ENCODE peak calls at places on chromosomes 6 and 20, in ten cellular contexts. R is transverse colon, W is esophagus muscularis mucosa, V is Panc1, C is suprapubic skin, M is SK-N-SH, X is GM12878, N is stomach, Z is spleen, L is HCT116. T is an unnamed sample.

GRCh38 chr20:57509665-57510237 is 15.2 kb downstream of the CTCFL start:
- DNase-seq in W (no peak), R (peak), L (peak), V (no peak), Z (no peak), N (peak), C (no peak), M (peak), X (no peak), T (no peak)

GRCh38 chr6:136693090-136693489 is 99.2 kb downstream of the MAP3K5 start:
- DNase-seq in Z (no peak), N (no peak), M (no peak), V (no peak), X (no peak), L (no peak), R (no peak), C (no peak), W (no peak), T (no peak)

GRCh38 chr20:59835448-59836395 is 97.7 kb downstream of the SYCP2 start:
- DNase-seq in C (no peak), V (no peak), M (peak), R (peak), Z (peak), X (no peak), W (peak), N (no peak), L (no peak), T (peak)

GRCh38 chr6:131362070-131362469 is 211.0 kb upstream of the ARG1 start:
- DNase-seq in W (no peak), V (no peak), M (no peak), R (no peak), Z (no peak), L (no peak), N (no peak), C (no peak), X (no peak), T (no peak)

GRCh38 chr6:34143884-34144580 is 1.9 kb downstream of the GRM4 start:
- DNase-seq in X (no peak), C (no peak), R (no peak), M (peak), W (no peak), Z (peak), L (no peak), N (no peak), V (no peak), T (no peak)

GRCh38 chr6:167851349-167851952 is 24.7 kb downstream of the AFDN start:
- DNase-seq in W (no peak), M (no peak), X (no peak), C (no peak), V (no peak), R (no peak), Z (no peak), L (no peak), N (no peak), T (no peak)

GRCh38 chr6:36330366-36330765 is 6.3 kb downstream of the BNIP5 start:
- DNase-seq in X (no peak), N (no peak), R (no peak), M (no peak), W (no peak), C (no peak), V (no peak), Z (no peak), L (no peak), T (no peak)

GRCh38 chr20:62708591-62709536 is at the start of gene NTSR1:
- DNase-seq in L (no peak), R (no peak), Z (no peak), W (no peak), C (no peak), X (no peak), N (no peak), V (no peak), M (no peak), T (no peak)

GRCh38 chr6:37814374-37814773 is 5.2 kb upstream of the ZFAND3 start:
- DNase-seq in R (no peak), L (no peak), N (no peak), V (no peak), W (no peak), M (no peak), Z (no peak), X (no peak), C (no peak), T (no peak)

GRCh38 chr6:122789862-122790739 is 1.0 kb downstream of the SMPDL3A start:
- DNase-seq in N (no peak), W (no peak), M (peak), X (no peak), C (no peak), L (no peak), V (peak), Z (peak), R (no peak), T (no peak)

GRCh38 chr20:46311039-46311650 is 2.8 kb upstream of the CDH22 start:
- DNase-seq in M (no peak), R (no peak), L (no peak), X (no peak), V (no peak), Z (no peak), N (no peak), C (no peak), W (no peak), T (no peak)

GRCh38 chr6:56840467-56841371 is 114.2 kb upstream of the BEND6 start:
- DNase-seq in R (no peak), W (no peak), L (no peak), V (peak), C (no peak), N (no peak), X (no peak), Z (no peak), M (peak), T (no peak)

GRCh38 chr20:23147964-23148720 is 62.0 kb upstream of the CD93 start:
- DNase-seq in N (peak), M (no peak), X (peak), V (peak), Z (no peak), C (peak), R (no peak), W (no peak), L (peak), T (no peak)

GRCh38 chr20:23147647-23147963 is 61.5 kb upstream of the CD93 start:
- DNase-seq in Z (no peak), V (no peak), R (no peak), L (no peak), W (no peak), C (no peak), N (no peak), M (no peak), X (no peak), T (no peak)

GRCh38 chr20:23150304-23151007 is 64.3 kb upstream of the CD93 start:
- DNase-seq in N (peak), C (no peak), L (no peak), R (no peak), V (no peak), X (no peak), M (no peak), W (no peak), Z (no peak), T (no peak)

GRCh38 chr20:23149623-23150279 is 63.6 kb upstream of the CD93 start:
- DNase-seq in W (no peak), C (no peak), Z (no peak), V (no peak), N (peak), M (no peak), L (no peak), R (no peak), X (no peak), T (no peak)

DNA sequence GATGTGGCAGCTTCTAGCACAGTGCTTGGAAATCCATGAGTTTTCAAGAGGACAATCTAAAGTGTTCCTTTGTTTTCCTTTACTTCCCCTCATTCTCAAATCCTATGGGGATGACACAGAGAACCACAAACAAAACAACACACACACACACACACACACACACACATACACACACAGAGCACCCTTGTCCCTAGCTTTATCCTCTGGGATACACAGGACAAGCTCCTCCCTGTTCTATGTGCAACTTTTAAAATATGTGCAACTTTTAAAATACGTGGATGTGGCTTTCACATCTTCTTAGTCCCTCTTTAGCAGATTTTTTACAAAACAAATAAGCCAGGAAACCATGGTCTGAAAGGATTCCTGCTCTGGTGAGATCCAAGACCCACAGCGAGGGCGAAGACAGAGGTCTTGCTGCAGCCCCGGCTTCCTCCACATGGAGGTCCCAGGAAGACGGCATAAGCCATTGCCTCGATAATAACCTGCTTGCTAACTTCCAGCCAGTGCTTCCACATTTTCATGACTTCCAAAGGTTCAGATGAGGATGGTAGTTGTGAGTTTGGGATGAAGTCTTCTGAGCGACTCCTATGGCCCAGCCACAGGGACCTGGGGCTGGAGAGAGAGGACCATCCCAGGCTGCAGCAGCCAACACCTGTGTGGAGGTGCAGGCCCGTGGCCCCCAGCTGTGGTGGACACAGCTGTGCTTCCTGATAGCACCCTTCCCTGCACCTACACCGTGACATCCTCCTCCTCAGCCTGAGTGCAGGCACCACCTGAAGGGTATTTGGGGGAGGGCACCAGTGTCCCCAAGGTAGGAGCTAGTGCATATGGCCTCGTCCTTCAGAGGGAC is 62.8 kb upstream of the CD93 start:
- DNase-seq in N (peak), M (no peak), C (no peak), V (no peak), Z (no peak), X (no peak), L (no peak), W (no peak), R (peak), T (no peak)
- H3K27ac ChIP-seq in N (peak), M (peak), C (peak), V (no peak), Z (no peak), X (peak), L (peak), W (peak), R (peak), T (no peak)

GRCh38 chr20:11012975-11013374 is 339.2 kb upstream of the JAG1 start:
- DNase-seq in W (no peak), N (no peak), C (no peak), M (no peak), Z (no peak), R (no peak), V (no peak), X (no peak), L (no peak), T (no peak)
- TF ChIP-seq POLR2AphosphoS5 in W (no peak), N (no peak), C (no peak), M (no peak), Z (no peak), R (peak), V (no peak), X (no peak), L (no peak), T (no peak)

DNA sequence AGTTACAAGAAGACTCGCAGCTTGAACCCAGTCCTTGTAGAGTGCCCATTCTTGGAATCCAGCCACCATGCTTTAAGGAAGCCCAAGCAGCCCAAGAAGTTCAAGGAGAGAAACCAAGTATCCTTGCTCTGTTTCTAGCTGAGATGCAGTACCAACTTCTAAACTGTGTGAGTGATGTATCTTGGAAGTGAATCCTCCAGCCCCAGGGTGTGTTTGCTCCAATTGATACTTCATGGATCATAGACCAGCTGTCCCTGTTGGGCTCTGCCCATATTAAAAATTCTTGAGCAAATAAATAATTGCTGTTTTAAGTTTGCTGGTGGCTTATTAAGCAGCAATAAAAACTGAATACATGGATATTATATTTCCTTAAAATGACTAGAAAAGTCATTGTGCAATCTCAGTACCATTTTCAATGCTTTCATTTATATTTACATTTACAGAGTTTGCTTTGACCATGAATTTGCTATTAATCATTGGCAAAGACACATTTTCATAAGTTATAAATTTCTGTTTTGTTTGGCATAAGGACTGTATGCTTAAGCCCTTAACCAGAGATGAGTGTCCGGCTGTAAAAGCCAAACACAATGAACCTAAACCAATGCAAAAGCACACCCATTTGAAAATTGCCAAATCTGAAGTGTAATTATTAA is 9.2 kb downstream of the SPTLC3 start:
- DNase-seq in R (no peak), N (no peak), V (no peak), C (no peak), M (no peak), Z (no peak), L (no peak), X (no peak), W (no peak), T (no peak)
- H3K4me3 ChIP-seq in R (no peak), N (no peak), V (no peak), C (no peak), M (no peak), Z (no peak), L (no peak), X (no peak), W (no peak), T (no peak)

DNA sequence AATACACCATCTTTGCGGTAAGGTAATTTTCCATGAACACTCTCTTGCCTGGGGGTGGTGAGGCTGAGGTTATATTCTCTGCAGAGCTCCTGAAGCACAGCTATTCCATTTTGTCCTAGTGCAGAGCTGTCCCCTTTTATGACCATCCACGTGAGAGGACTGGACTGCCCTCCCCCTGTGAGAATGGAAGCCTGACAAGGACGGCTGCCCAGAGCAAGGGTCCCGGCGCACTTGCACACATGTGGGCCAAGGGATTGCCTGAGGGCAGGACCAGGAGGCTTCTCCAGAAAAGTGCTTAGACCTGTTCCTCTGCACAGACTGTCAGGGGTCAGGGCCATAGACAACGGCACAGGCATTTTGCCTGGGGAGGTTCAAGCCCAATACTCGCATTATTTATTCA is 48.2 kb downstream of the SLC22A23 start:
- DNase-seq in Z (no peak), C (no peak), X (no peak), R (no peak), V (no peak), W (no peak), L (no peak), N (no peak), M (no peak), T (no peak)
- H3K27ac ChIP-seq in Z (no peak), C (no peak), X (no peak), R (peak), V (no peak), W (no peak), L (no peak), N (peak), M (no peak), T (no peak)

GRCh38 chr20:31662372-31662854 is 24.7 kb downstream of the COX4I2 start:
- DNase-seq in W (no peak), C (no peak), L (no peak), R (no peak), M (no peak), N (no peak), Z (no peak), V (no peak), X (no peak), T (no peak)

GRCh38 chr20:31665753-31666152 is 28.0 kb downstream of the COX4I2 start:
- DNase-seq in V (no peak), X (no peak), N (no peak), Z (no peak), W (no peak), M (no peak), R (no peak), C (no peak), L (no peak), T (no peak)

GRCh38 chr20:31664696-31665354 is 27.1 kb downstream of the COX4I2 start:
- DNase-seq in Z (no peak), C (no peak), R (peak), N (no peak), V (no peak), X (no peak), M (no peak), W (no peak), L (no peak), T (no peak)

GRCh38 chr20:31663524-31663837 is 25.8 kb downstream of the COX4I2 start:
- DNase-seq in X (no peak), V (no peak), W (no peak), R (no peak), M (no peak), C (no peak), Z (no peak), L (no peak), N (no peak), T (no peak)

DNA sequence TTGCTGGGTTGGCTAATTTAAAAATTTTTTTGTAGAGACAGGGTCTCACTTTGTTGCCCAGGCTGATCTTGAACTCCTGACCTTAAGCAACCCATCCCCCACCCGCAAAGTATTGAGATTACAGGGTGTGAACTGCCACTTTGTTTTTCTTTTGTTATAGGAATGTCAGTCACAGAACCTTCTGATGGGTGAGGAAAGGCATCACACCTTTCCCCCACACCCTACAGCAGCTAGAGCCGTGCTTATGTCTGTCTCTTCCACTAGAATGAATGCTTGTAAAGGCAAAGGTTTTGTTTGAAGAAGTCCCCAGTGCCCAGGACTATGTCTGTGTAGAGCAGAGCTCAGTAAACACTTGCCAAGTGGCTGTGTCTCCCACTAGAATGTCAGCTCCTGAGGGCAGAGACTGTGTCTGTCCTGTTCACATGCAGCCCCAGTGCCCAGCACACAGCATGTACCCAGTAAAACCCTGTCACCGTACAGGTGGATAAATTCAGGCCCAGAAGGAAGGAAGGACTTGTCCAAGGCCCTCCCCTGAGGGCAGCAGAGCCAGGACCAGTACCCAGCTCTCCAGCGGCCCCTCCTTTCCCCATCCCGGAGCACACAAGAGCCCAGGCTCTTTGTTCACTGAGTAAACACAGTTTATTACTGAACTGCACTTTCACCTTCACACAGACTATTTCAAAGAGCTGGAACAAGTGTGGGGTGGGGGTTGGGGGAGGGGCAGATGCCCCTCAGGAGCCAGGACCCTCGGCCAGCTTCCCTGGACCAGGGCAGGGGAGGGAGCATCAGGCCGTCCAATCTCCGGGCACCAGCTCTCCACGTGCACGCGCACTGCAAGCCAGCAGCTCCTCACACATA is 26.4 kb downstream of the COX4I2 start:
- DNase-seq in W (no peak), V (no peak), L (no peak), C (no peak), R (peak), M (no peak), Z (no peak), N (peak), X (no peak), T (no peak)
- TF ChIP-seq POLR2AphosphoS5 in W (no peak), V (no peak), L (no peak), C (no peak), R (peak), M (no peak), Z (no peak), N (no peak), X (no peak), T (no peak)

GRCh38 chr6:68087399-68088133 is 547.5 kb upstream of the ADGRB3 start:
- DNase-seq in V (no peak), M (no peak), N (no peak), L (no peak), C (no peak), X (peak), R (no peak), W (no peak), Z (no peak), T (no peak)
- H3K4me3 ChIP-seq in V (no peak), M (no peak), N (no peak), L (no peak), C (no peak), X (no peak), R (no peak), W (no peak), Z (no peak), T (peak)

GRCh38 chr6:125802943-125803377 is 12.2 kb downstream of the NCOA7 start:
- DNase-seq in N (no peak), C (no peak), L (no peak), W (no peak), X (no peak), M (no peak), Z (no peak), R (no peak), V (no peak), T (no peak)
- H3K27ac ChIP-seq in N (peak), C (peak), L (no peak), W (no peak), X (peak), M (peak), Z (peak), R (no peak), V (no peak), T (no peak)

GRCh38 chr6:11810854-11811643 is 32.4 kb upstream of the ADTRP start:
- DNase-seq in X (no peak), N (no peak), M (no peak), W (peak), Z (no peak), L (no peak), R (no peak), C (no peak), V (no peak), T (no peak)

GRCh38 chr6:11808054-11808453 is 29.5 kb upstream of the ADTRP start:
- DNase-seq in Z (no peak), C (no peak), R (no peak), L (no peak), N (no peak), M (no peak), W (peak), X (no peak), V (no peak), T (no peak)

GRCh38 chr6:11812439-11812838 is 33.8 kb upstream of the ADTRP start:
- DNase-seq in V (no peak), X (no peak), M (no peak), Z (no peak), N (no peak), R (no peak), L (no peak), W (no peak), C (no peak), T (no peak)

GRCh38 chr6:11811644-11812264 is 33.2 kb upstream of the ADTRP start:
- DNase-seq in N (no peak), X (no peak), Z (no peak), W (peak), V (no peak), C (no peak), R (no peak), M (no peak), L (no peak), T (no peak)

DNA sequence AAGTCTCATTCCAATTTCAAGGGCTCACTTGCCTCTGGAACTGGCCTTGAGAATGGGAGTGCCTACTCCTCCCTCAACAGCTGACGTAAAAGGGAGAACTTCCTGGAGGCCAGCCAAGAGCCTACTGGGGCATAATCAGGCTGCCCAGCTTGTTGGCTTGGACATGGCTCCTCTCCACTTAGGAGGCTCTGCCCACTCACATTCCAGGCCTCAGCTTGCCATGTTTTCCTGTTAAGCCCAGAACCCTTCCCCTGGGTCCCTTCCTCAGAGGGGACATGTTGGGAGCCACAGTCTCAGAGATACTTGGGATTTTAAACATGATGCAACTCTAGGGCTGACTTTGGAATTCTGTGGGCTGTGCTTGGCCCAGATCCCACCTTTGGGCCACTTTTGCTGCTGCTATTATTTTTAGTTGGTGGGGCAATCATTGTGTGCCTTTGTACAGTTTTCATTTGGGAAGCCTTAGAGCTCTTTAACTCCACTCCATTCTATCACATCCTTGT is 31.5 kb upstream of the ADTRP start:
- DNase-seq in X (no peak), R (peak), M (no peak), N (peak), V (no peak), C (no peak), L (no peak), Z (no peak), W (peak), T (no peak)
- TF ChIP-seq POLR2AphosphoS5 in X (no peak), R (no peak), M (no peak), N (no peak), V (no peak), C (no peak), L (no peak), Z (peak), W (peak), T (no peak)

T was measured in SK-N-MC.